ENCODE peak calls at places on chromosomes 3 and 15, in eight cellular contexts. E, V, T, K, P, A, I and C are unnamed samples.

GRCh38 chr15:49075876-49076275 is 29.6 kb upstream of the SECISBP2L start:
- DNase-seq in K (no peak), V (no peak), T (no peak), E (no peak), P (no peak), A (no peak), I (no peak), C (no peak)

GRCh38 chr3:45968706-45969105 is 25.4 kb downstream of the CXCR6 start:
- DNase-seq in E (no peak), T (peak), K (no peak), A (no peak), P (peak), I (no peak), V (no peak), C (no peak)

GRCh38 chr3:10952525-10952924 is 40.0 kb upstream of the SLC6A1 start:
- DNase-seq in V (no peak), K (no peak), P (no peak), A (no peak), E (no peak), I (no peak), T (no peak), C (no peak)

GRCh38 chr15:97504031-97504430 is 456.5 kb upstream of the ARRDC4 start:
- DNase-seq in T (peak), I (no peak), K (no peak), P (peak), A (no peak), E (no peak), V (no peak), C (no peak)

GRCh38 chr15:37019479-37020433 is 80.6 kb downstream of the MEIS2 start:
- DNase-seq in A (no peak), I (no peak), K (no peak), E (no peak), P (peak), V (no peak), T (peak), C (no peak)

GRCh38 chr3:104879919-104880318 is 486.8 kb upstream of the ALCAM start:
- DNase-seq in K (no peak), P (no peak), I (no peak), E (no peak), A (no peak), T (no peak), V (no peak), C (no peak)

GRCh38 chr3:122572940-122573412 is 4.5 kb upstream of the PARP15 start:
- DNase-seq in P (peak), A (peak), E (no peak), T (peak), V (no peak), I (no peak), K (no peak), C (no peak)

GRCh38 chr3:112472676-112473075 is 26.6 kb downstream of the BTLA start:
- DNase-seq in A (no peak), V (no peak), E (no peak), P (no peak), I (no peak), K (no peak), T (no peak), C (no peak)

GRCh38 chr15:76973362-76973743 is 21.6 kb upstream of the PSTPIP1 start:
- DNase-seq in K (peak), E (no peak), T (no peak), V (peak), I (peak), A (peak), P (no peak), C (no peak)

GRCh38 chr3:36707623-36708409 is 56.5 kb downstream of the DCLK3 start:
- DNase-seq in P (peak), E (no peak), V (peak), A (peak), T (no peak), I (no peak), K (no peak), C (peak)

GRCh38 chr3:12829886-12830784 is 11.2 kb downstream of the RPL32 start:
- DNase-seq in K (no peak), V (no peak), I (no peak), A (peak), E (no peak), P (peak), T (no peak), C (no peak)

GRCh38 chr3:32147935-32148334 is 41.5 kb downstream of the GPD1L start:
- DNase-seq in V (no peak), E (no peak), K (no peak), A (peak), P (no peak), T (no peak), I (no peak), C (no peak)

GRCh38 chr3:126083511-126083912 is 412 bp downstream of the SLC41A3 start:
- DNase-seq in I (peak), A (peak), T (peak), V (peak), K (no peak), E (peak), P (peak), C (peak)

GRCh38 chr15:42640103-42640502 is 64.7 kb downstream of the STARD9 start:
- DNase-seq in E (no peak), K (no peak), T (no peak), P (no peak), A (no peak), I (no peak), V (no peak), C (no peak)

GRCh38 chr3:184361532-184361931 is at the start of the genes CLCN2 and POLR2H:
- DNase-seq in I (peak), P (no peak), V (peak), T (peak), E (peak), K (peak), A (no peak), C (no peak)